ENCODE peak calls at places on chromosomes 13 and 19, in six cellular contexts. U, Y, G, L, Z and H are unnamed samples.

GRCh38 chr13:74443623-74444022 is 309.4 kb upstream of the KLF12 start:
- DNase-seq in U (peak; percentile 90), Y (no peak), G (no peak), L (peak; percentile 95), Z (no peak), H (no peak)

GRCh38 chr19:17357724-17358123 is 19.4 kb downstream of the PLVAP start:
- DNase-seq in U (no peak), Y (no peak), G (no peak), L (no peak), Z (no peak), H (no peak)

GRCh38 chr19:39308531-39309304 is 11.9 kb downstream of the LRFN1 start:
- DNase-seq in U (no peak), Y (no peak), G (no peak), L (no peak), Z (no peak), H (peak; percentile 61)

GRCh38 chr13:52751196-52751595 is 11.6 kb upstream of the CNMD start:
- DNase-seq in U (no peak), Y (no peak), G (no peak), L (no peak), Z (no peak), H (no peak)

GRCh38 chr13:55673910-55674309 is 1466.8 kb upstream of the PRR20A start:
- DNase-seq in U (no peak), Y (no peak), G (no peak), L (no peak), Z (no peak), H (no peak)

GRCh38 chr13:110957931-110958330 is 43.1 kb upstream of the ANKRD10 start:
- DNase-seq in U (no peak), Y (no peak), G (no peak), L (no peak), Z (no peak), H (no peak)

GRCh38 chr13:36919206-36919832 is 719 bp downstream of the SMAD9 start:
- DNase-seq in U (peak; percentile 4), Y (peak; percentile 33), G (peak; percentile 48), L (peak; percentile 33), Z (peak; percentile 76), H (peak; percentile 74)

GRCh38 chr13:24178847-24179845 is 18.6 kb downstream of the SPATA13 start:
- DNase-seq in U (peak; percentile 67), Y (no peak), G (no peak), L (peak; percentile 46), Z (no peak), H (no peak)

GRCh38 chr13:80529734-80530133 is 188.8 kb upstream of the SPRY2 start:
- DNase-seq in U (peak; percentile 79), Y (no peak), G (no peak), L (peak; percentile 36), Z (no peak), H (no peak)

GRCh38 chr13:52652980-52653303 is 306 bp downstream of the SUGT1 start:
- DNase-seq in U (no peak), Y (no peak), G (no peak), L (no peak), Z (no peak), H (peak; percentile 67)

GRCh38 chr13:98944336-98944735 is 33.5 kb downstream of the DOCK9 start:
- DNase-seq in U (no peak), Y (no peak), G (no peak), L (peak; percentile 21), Z (no peak), H (no peak)

GRCh38 chr19:55115446-55116065 is 1.9 kb downstream of the PPP1R12C start:
- DNase-seq in U (peak; percentile 39), Y (no peak), G (no peak), L (peak; percentile 74), Z (no peak), H (no peak)

GRCh38 chr19:47157455-47158321 is 27.1 kb downstream of the SAE1 start:
- DNase-seq in U (peak; percentile 82), Y (peak; percentile 42), G (peak; percentile 62), L (peak; percentile 90), Z (peak; percentile 73), H (peak; percentile 27)

GRCh38 chr19:40467007-40467565 is 285 bp downstream of the SPTBN4 start:
- DNase-seq in U (no peak), Y (peak; percentile 33), G (no peak), L (no peak), Z (no peak), H (peak; percentile 44)

GRCh38 chr19:2798733-2799132 is 13.4 kb downstream of the THOP1 start:
- DNase-seq in U (no peak), Y (peak; percentile 70), G (peak; percentile 90), L (peak; percentile 10), Z (no peak), H (no peak)

GRCh38 chr19:58584498-58585441 is 11.6 kb upstream of the MZF1 start:
- DNase-seq in U (no peak), Y (no peak), G (no peak), L (no peak), Z (no peak), H (no peak)

GRCh38 chr13:23707674-23708073 is 137.5 kb downstream of the TNFRSF19 start:
- DNase-seq in U (peak; percentile 70), Y (no peak), G (no peak), L (peak; percentile 57), Z (no peak), H (no peak)

GRCh38 chr13:104949840-104950805 is 1585.3 kb downstream of the EFNB2 start:
- DNase-seq in U (no peak), Y (no peak), G (no peak), L (no peak), Z (no peak), H (no peak)

GRCh38 chr13:112911883-112912282 is 57.1 kb upstream of the MCF2L start:
- DNase-seq in U (no peak), Y (no peak), G (no peak), L (no peak), Z (no peak), H (no peak)

GRCh38 chr13:84445776-84446175 is 563.5 kb upstream of the SLITRK1 start:
- DNase-seq in U (peak; percentile 40), Y (no peak), G (no peak), L (no peak), Z (no peak), H (no peak)

GRCh38 chr13:101520672-101521071 is 68.2 kb downstream of the ITGBL1 start:
- DNase-seq in U (peak; percentile 83), Y (no peak), G (no peak), L (peak; percentile 64), Z (no peak), H (no peak)

GRCh38 chr13:29369060-29369743 is 226.3 kb downstream of the SLC7A1 start:
- DNase-seq in U (peak; percentile 56), Y (no peak), G (no peak), L (peak; percentile 48), Z (no peak), H (peak; percentile 17)
- TF ChIP-seq CTCF in U (peak; percentile 51), Y (peak; percentile 25), G (peak; percentile 31), L (peak; percentile 65), Z (peak; percentile 61), H (peak; percentile 52)

GRCh38 chr19:35317464-35318043 is 11.4 kb upstream of the CD22 start:
- DNase-seq in U (no peak), Y (no peak), G (no peak), L (no peak), Z (no peak), H (no peak)

GRCh38 chr19:35314858-35315470 is 14.0 kb upstream of the CD22 start:
- DNase-seq in U (no peak), Y (no peak), G (no peak), L (no peak), Z (no peak), H (no peak)

GRCh38 chr19:35315883-35316282 is 13.1 kb upstream of the CD22 start:
- DNase-seq in U (no peak), Y (no peak), G (no peak), L (no peak), Z (no peak), H (no peak)

GRCh38 chr19:35318679-35319448 is 10.1 kb upstream of the CD22 start:
- DNase-seq in U (peak; percentile 84), Y (peak; percentile 37), G (no peak), L (peak; percentile 55), Z (peak; percentile 67), H (no peak)

DNA sequence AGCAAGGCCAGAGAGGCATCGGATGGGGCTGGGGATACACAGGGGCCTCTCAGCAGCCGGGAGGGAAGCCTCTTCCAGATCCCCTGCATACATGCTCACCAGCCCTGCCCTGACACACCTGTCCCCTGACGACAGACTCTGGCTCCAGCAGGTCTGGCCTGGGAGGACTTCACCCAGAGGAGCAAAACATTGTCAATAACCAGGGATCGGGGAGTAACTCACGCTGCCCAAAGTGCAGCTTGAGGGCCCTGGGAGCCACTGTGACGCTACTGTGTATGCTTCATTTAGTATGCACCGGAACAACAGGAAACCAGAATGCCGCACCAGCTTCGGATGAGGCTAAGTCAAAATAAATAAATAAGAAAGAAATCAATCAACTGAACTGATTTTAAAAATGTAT is 12.4 kb upstream of the CD22 start:
- DNase-seq in U (no peak), Y (no peak), G (no peak), L (no peak), Z (no peak), H (no peak)
- TF ChIP-seq CTCF in U (no peak), Y (no peak), G (no peak), L (no peak), Z (no peak), H (no peak)

GRCh38 chr13:44312898-44313551 is 60.6 kb upstream of the SERP2 start:
- DNase-seq in U (peak; percentile 94), Y (no peak), G (no peak), L (peak; percentile 91), Z (peak; percentile 52), H (no peak)
- TF ChIP-seq CTCF in U (no peak), Y (no peak), G (no peak), L (no peak), Z (no peak), H (no peak)

GRCh38 chr19:19619121-19619848 is 798 bp upstream of the PBX4 start:
- DNase-seq in U (no peak), Y (no peak), G (no peak), L (no peak), Z (no peak), H (no peak)

GRCh38 chr19:19610376-19611240 is 7.9 kb downstream of the PBX4 start:
- DNase-seq in U (no peak), Y (no peak), G (no peak), L (no peak), Z (no peak), H (no peak)

GRCh38 chr19:19613456-19613855 is 5.0 kb downstream of the PBX4 start:
- DNase-seq in U (no peak), Y (no peak), G (no peak), L (peak; percentile 16), Z (no peak), H (no peak)

GRCh38 chr19:19618384-19619051 is at the start of gene PBX4:
- DNase-seq in U (peak; percentile 74), Y (peak; percentile 89), G (peak; percentile 91), L (peak; percentile 67), Z (peak; percentile 90), H (peak; percentile 99)

GRCh38 chr19:19615086-19615485 is 3.4 kb downstream of the PBX4 start:
- DNase-seq in U (peak; percentile 42), Y (no peak), G (no peak), L (no peak), Z (no peak), H (no peak)
- TF ChIP-seq CTCF in U (no peak), Y (no peak), G (no peak), L (no peak), Z (no peak), H (no peak)